ENCODE peak calls at places on chromosome 16, in eight cellular contexts. T, R, B, P, L, J, D and W are unnamed samples.

GRCh38 chr16:66457888-66458287 is 30.8 kb downstream of the BEAN1 start:
- DNase-seq in T (no peak), R (peak), B (no peak), P (no peak), L (no peak), J (peak), D (no peak), W (no peak)

GRCh38 chr16:67481561-67482259 is 753 bp upstream of the ATP6V0D1 start:
- DNase-seq in T (peak), R (no peak), B (no peak), P (no peak), L (peak), J (no peak), D (peak), W (peak)

GRCh38 chr16:19683453-19684236 is 34.4 kb downstream of the KNOP1 start:
- DNase-seq in T (no peak), R (no peak), B (no peak), P (no peak), L (no peak), J (no peak), D (no peak), W (no peak)

GRCh38 chr16:47627056-47627455 is 165.9 kb downstream of the PHKB start:
- DNase-seq in T (no peak), R (no peak), B (no peak), P (no peak), L (no peak), J (no peak), D (no peak), W (peak)

GRCh38 chr16:81511371-81511770 is 66.8 kb downstream of the CMIP start:
- DNase-seq in T (no peak), R (peak), B (no peak), P (no peak), L (no peak), J (peak), D (no peak), W (peak)

GRCh38 chr16:3311496-3311895 is 6.2 kb downstream of the ZNF75A start:
- DNase-seq in T (no peak), R (no peak), B (no peak), P (no peak), L (no peak), J (no peak), D (no peak), W (no peak)

GRCh38 chr16:77113835-77114234 is 77.2 kb upstream of the MON1B start:
- DNase-seq in T (no peak), R (no peak), B (no peak), P (no peak), L (peak), J (no peak), D (no peak), W (peak)

GRCh38 chr16:75099738-75100615 is 16.6 kb downstream of the LDHD start:
- DNase-seq in T (peak), R (no peak), B (no peak), P (no peak), L (no peak), J (no peak), D (no peak), W (no peak)

GRCh38 chr16:2483160-2483559 is 8.2 kb downstream of the TBC1D24 start:
- DNase-seq in T (peak), R (peak), B (no peak), P (no peak), L (peak), J (no peak), D (no peak), W (no peak)

GRCh38 chr16:16096161-16096857 is 127.0 kb downstream of the ABCC6 start:
- DNase-seq in T (peak), R (peak), B (no peak), P (peak), L (no peak), J (no peak), D (no peak), W (peak)

GRCh38 chr16:31474173-31474714 is 2.3 kb downstream of the TGFB1I1 start:
- DNase-seq in T (no peak), R (peak), B (no peak), P (no peak), L (no peak), J (no peak), D (no peak), W (peak)

GRCh38 chr16:1572664-1573063 is 39.2 kb downstream of the TMEM204 start:
- DNase-seq in T (no peak), R (no peak), B (no peak), P (no peak), L (no peak), J (no peak), D (no peak), W (no peak)

GRCh38 chr16:10935491-10935890 is 6.8 kb downstream of the DEXI start:
- DNase-seq in T (no peak), R (no peak), B (no peak), P (no peak), L (no peak), J (no peak), D (no peak), W (no peak)
- H3K4me3 ChIP-seq in T (no peak), R (no peak), B (no peak), P (no peak), L (no peak), J (no peak), D (no peak), W (no peak)

GRCh38 chr16:57643166-57643813 is 14.9 kb downstream of the ADGRG1 start:
- DNase-seq in T (no peak), R (peak), B (no peak), P (no peak), L (no peak), J (no peak), D (no peak), W (no peak)
- TF ChIP-seq CTCF in T (no peak), R (no peak), B (no peak), P (no peak), L (no peak), J (no peak), D (no peak), W (no peak)

DNA sequence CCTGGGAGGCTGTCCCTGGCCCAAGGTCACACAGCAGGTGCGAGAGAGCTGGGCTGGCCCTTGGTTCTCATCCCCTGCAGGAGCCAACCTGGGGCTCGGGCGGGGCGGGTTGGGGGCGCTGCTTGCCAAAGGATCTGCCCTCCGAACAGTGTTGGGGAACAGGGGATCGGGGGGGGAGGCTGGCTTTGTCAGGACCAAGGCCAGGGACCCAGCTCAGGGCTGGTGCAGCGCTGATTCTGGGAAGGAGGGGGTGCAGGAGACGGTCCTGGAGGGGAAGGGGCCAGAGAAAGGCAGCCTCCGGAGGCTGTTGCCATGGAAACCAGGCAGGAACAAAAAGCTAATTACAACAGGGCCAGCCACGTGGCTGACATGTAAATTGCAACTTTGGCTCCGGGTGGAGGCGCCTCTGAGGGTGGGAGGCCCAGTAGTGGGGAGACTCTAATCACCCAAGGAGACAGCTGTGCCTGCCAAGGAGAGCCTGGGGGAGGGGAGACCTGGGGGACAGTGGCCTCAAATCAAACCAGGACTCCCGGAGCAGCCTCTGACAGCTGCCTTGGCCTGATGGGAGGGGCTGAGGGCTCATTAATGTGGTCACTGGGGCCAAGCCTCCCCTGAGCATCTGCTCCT is 1.3 kb downstream of the TUBB3 start:
- DNase-seq in T (no peak), R (peak), B (peak), P (no peak), L (no peak), J (no peak), D (no peak), W (peak)
- H3K4me3 ChIP-seq in T (no peak), R (peak), B (no peak), P (no peak), L (no peak), J (peak), D (no peak), W (peak)

DNA sequence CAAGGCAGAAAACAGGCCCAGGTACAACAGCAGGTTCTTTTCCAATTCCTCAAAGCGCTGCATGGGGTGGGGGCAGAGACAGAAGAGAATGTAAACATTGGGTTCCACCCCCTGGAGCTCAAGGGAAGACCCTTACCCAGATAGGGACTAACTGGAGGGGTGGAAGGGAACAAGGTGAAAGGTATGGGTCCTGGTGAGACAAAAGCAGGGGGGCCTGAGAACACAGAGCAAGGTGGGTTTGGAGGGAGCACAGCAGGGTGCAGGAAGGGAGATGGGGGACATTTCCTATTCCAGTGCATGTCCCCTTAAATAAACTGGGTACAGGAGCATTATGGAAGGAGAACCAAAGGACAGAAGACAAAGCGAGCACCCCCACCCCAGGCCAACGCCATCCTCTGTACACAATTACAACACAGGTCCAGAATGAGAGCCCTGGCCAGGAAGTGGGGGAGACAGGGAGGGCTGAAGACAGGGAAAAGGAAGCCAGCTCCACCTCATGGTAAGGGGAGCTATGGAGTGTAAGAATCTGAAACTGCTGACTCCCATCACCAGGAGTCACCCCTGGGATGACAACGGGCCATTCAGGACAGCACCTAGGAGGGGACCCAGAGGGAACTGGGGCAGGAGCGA is 2.1 kb upstream of the CD2BP2 start:
- DNase-seq in T (peak), R (no peak), B (no peak), P (no peak), L (no peak), J (no peak), D (no peak), W (peak)
- TF ChIP-seq CTCF in T (no peak), R (no peak), B (no peak), P (no peak), L (no peak), J (no peak), D (no peak), W (no peak)

GRCh38 chr16:23505180-23505665 is 5.1 kb downstream of the GGA2 start:
- DNase-seq in T (peak), R (no peak), B (no peak), P (no peak), L (no peak), J (no peak), D (no peak), W (no peak)
- H3K4me3 ChIP-seq in T (peak), R (no peak), B (no peak), P (no peak), L (no peak), J (no peak), D (no peak), W (no peak)

GRCh38 chr16:86248325-86248905 is 261.9 kb upstream of the FOXF1 start:
- DNase-seq in T (no peak), R (no peak), B (no peak), P (no peak), L (no peak), J (no peak), D (no peak), W (no peak)
- TF ChIP-seq CTCF in T (no peak), R (no peak), B (no peak), P (no peak), L (no peak), J (no peak), D (no peak), W (no peak)

GRCh38 chr16:86740817-86741799 is 162.8 kb downstream of the FOXL1 start:
- DNase-seq in T (no peak), R (peak), B (peak), P (no peak), L (no peak), J (peak), D (no peak), W (peak)
- H3K4me3 ChIP-seq in T (peak), R (peak), B (peak), P (no peak), L (no peak), J (no peak), D (peak), W (peak)

DNA sequence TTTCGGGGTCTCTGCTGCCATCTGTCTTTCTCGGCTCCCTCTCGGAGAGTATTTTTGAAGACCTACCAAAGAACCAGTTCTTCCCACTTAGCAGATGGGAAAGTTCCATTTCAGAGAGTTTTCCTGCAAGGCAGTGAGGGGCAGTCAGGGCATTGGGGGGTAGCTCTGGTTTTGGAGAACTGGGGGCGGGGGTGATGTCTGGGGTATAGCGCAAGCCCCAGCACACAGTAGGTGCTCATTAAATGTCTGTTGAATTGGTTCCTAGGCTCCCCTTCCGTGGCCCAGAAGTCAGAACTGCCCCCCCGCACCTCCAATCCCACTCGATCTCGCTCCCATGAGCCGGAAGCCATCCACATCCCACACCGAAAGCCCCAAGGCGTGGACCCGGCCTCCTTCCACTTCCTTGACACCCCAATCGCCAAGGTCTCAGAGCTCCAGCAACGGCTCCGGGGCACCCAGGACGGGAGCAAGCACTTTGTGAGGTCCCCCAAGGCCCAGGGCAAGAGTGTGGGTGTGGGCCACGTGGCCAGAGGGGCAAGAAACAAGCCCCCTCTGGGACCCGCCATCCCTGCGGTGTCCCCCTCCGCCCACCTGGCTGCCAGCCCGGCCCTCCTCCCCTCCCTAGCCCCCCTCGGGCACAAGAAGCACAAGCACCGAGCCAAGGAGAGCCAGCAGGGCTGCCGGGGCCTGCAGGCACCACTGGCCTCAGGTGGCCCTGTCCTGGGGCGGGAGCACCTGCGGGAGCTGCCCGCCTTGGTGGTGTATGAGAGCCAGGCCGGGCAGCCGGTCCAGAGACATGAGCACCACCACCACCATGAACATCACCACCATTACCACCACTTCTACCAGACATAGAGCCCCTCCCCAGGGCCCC is 47.9 kb downstream of the SNX20 start:
- DNase-seq in T (no peak), R (no peak), B (no peak), P (no peak), L (no peak), J (no peak), D (no peak), W (no peak)
- TF ChIP-seq CTCF in T (no peak), R (no peak), B (no peak), P (no peak), L (no peak), J (no peak), D (no peak), W (no peak)